ENCODE peak calls at places on chromosome 12, in four cellular contexts. I, H, R and V are unnamed samples.

GRCh38 chr12:51517800-51518199 is 73.2 kb upstream of the SCN8A start:
- DNase-seq in R (no peak), I (no peak), H (peak), V (no peak)

GRCh38 chr12:14937689-14938088 is 648 bp downstream of the ERP27 start:
- DNase-seq in H (no peak), R (no peak), I (no peak), V (no peak)

GRCh38 chr12:1794440-1795090 is 25.8 kb upstream of the LRTM2 start:
- DNase-seq in R (no peak), H (no peak), I (no peak), V (no peak)

GRCh38 chr12:93785262-93786010 is 108.3 kb downstream of the CRADD start:
- DNase-seq in H (peak), I (peak), R (peak), V (peak)

GRCh38 chr12:124720019-124720686 is 143.5 kb downstream of the SCARB1 start:
- DNase-seq in R (no peak), H (peak), I (peak), V (peak)

GRCh38 chr12:75981773-75982564 is 49.6 kb downstream of the PHLDA1 start:
- DNase-seq in I (no peak), H (peak), R (peak), V (no peak)

GRCh38 chr12:7758346-7758745 is 6.7 kb upstream of the NANOGNB start:
- DNase-seq in I (no peak), H (no peak), R (no peak), V (no peak)

GRCh38 chr12:88643685-88644084 is 63.4 kb upstream of the KITLG start:
- DNase-seq in I (no peak), R (no peak), H (no peak), V (no peak)

GRCh38 chr12:107317751-107318553 is 224.6 kb upstream of the CRY1 start:
- DNase-seq in I (peak), H (peak), R (peak), V (peak)

GRCh38 chr12:108833757-108834472 is 23.5 kb downstream of the SSH1 start:
- DNase-seq in H (peak), R (no peak), I (peak), V (peak)

GRCh38 chr12:22668441-22668840 is 43.5 kb downstream of the ETNK1 start:
- DNase-seq in H (no peak), I (no peak), R (no peak), V (no peak)

GRCh38 chr12:72618764-72619163 is 346.6 kb downstream of the TRHDE start:
- DNase-seq in R (no peak), I (no peak), H (no peak), V (no peak)

GRCh38 chr12:68089101-68089500 is 70.4 kb downstream of the IFNG start:
- DNase-seq in R (no peak), H (no peak), I (no peak), V (no peak)

GRCh38 chr12:47864646-47865235 is 40.1 kb downstream of the VDR start:
- DNase-seq in H (no peak), I (no peak), R (no peak), V (no peak)

GRCh38 chr12:23596568-23596967 is 352.9 kb downstream of the SOX5 start:
- DNase-seq in R (no peak), H (no peak), I (no peak), V (no peak)

GRCh38 chr12:120536064-120536791 is 2.1 kb downstream of the RNF10 start:
- DNase-seq in H (no peak), I (no peak), R (no peak), V (no peak)

GRCh38 chr12:11561416-11561815 is 88.1 kb upstream of the ETV6 start:
- DNase-seq in I (no peak), H (no peak), R (no peak), V (no peak)

GRCh38 chr12:115752151-115752550 is 525.3 kb downstream of the MED13L start:
- DNase-seq in H (peak), I (no peak), R (no peak), V (no peak)

GRCh38 chr12:81815611-81816010 is 56.5 kb upstream of the PPFIA2 start:
- DNase-seq in I (no peak), R (no peak), H (no peak), V (no peak)

GRCh38 chr12:116299548-116300150 is 22.2 kb upstream of the MED13L start:
- DNase-seq in R (no peak), I (no peak), H (peak), V (no peak)

GRCh38 chr12:25054076-25054782 is 105.3 kb upstream of the BCAT1 start:
- DNase-seq in I (peak), R (no peak), H (no peak), V (no peak)

GRCh38 chr12:124622764-124623163 is 55.4 kb upstream of the NCOR2 start:
- DNase-seq in H (no peak), R (no peak), I (no peak), V (no peak)

GRCh38 chr12:52581066-52581465 is 7.4 kb upstream of the KRT74 start:
- DNase-seq in I (no peak), H (no peak), R (no peak), V (no peak)

GRCh38 chr12:59583003-59583712 is 12.7 kb upstream of the SLC16A7 start:
- DNase-seq in R (no peak), I (no peak), H (no peak), V (no peak)

GRCh38 chr12:65603428-65604351 is 220.6 kb upstream of the HMGA2 start:
- DNase-seq in H (peak), I (peak), R (no peak), V (peak)

GRCh38 chr12:14999421-15000047 is 26.7 kb downstream of the PDE6H start:
- DNase-seq in I (peak), R (no peak), H (no peak), V (no peak)

GRCh38 chr12:62862259-62862881 is 72.6 kb downstream of the PPM1H start:
- DNase-seq in H (peak), R (peak), I (peak), V (no peak)

GRCh38 chr12:68001486-68002466 is 12.5 kb downstream of the IFNG-AS1 start:
- DNase-seq in H (peak), I (no peak), R (no peak), V (no peak)

GRCh38 chr12:24212496-24212895 is 263.0 kb upstream of the SOX5 start:
- DNase-seq in R (no peak), H (no peak), I (no peak), V (no peak)

GRCh38 chr12:109461049-109461845 is 15.9 kb downstream of the KCTD10 start:
- DNase-seq in H (peak), R (no peak), I (peak), V (peak)

GRCh38 chr12:69329669-69330428 is 18.3 kb upstream of the LYZ start:
- DNase-seq in R (no peak), I (no peak), H (no peak), V (no peak)

GRCh38 chr12:75877588-75878381 is 153.8 kb downstream of the PHLDA1 start:
- DNase-seq in H (peak), R (no peak), I (peak), V (no peak)